ENCODE peak calls at places on chromosomes 4 and X, in five cellular contexts. C, K, M, P and N are unnamed samples.

GRCh38 chr4:112225157-112225556 is 6.4 kb upstream of the AP1AR start:
- DNase-seq in C (no peak), K (no peak), M (no peak), P (no peak), N (no peak)

GRCh38 chr4:78660559-78660958 is 109.0 kb downstream of the ANXA3 start:
- DNase-seq in C (no peak), K (no peak), M (no peak), P (no peak), N (no peak)

GRCh38 chrX:18828832-18829404 is 121.5 kb downstream of the PPEF1 start:
- DNase-seq in C (no peak), K (no peak), M (no peak), P (no peak), N (no peak)

GRCh38 chr4:107600993-107601392 is 119.0 kb downstream of the PAPSS1 start:
- DNase-seq in C (no peak), K (no peak), M (no peak), P (no peak), N (no peak)

GRCh38 chr4:23590431-23590830 is 299.4 kb downstream of the PPARGC1A start:
- DNase-seq in C (no peak), K (no peak), M (no peak), P (no peak), N (no peak)

GRCh38 chrX:102975016-102975415 is 37.9 kb downstream of the RAB40AL start:
- DNase-seq in C (no peak), K (no peak), M (no peak), P (no peak), N (no peak)

GRCh38 chrX:48589482-48590162 is 7.7 kb upstream of the WDR13 start:
- DNase-seq in C (no peak), K (no peak), M (no peak), P (no peak), N (no peak)

GRCh38 chrX:136477026-136477425 is 10.7 kb upstream of the BRS3 start:
- DNase-seq in C (no peak), K (no peak), M (no peak), P (no peak), N (no peak)

GRCh38 chr4:27360651-27361347 is 500.2 kb downstream of the STIM2 start:
- DNase-seq in C (no peak), K (peak), M (no peak), P (peak), N (no peak)

GRCh38 chr4:141066690-141067089 is 66.6 kb downstream of the RNF150 start:
- DNase-seq in C (no peak), K (no peak), M (no peak), P (no peak), N (no peak)

GRCh38 chrX:12973561-12974216 is 1.2 kb upstream of the TMSB4X start:
- DNase-seq in C (no peak), K (peak), M (peak), P (no peak), N (peak)

GRCh38 chrX:150587585-150588503 is 19.4 kb downstream of the MTM1 start:
- DNase-seq in C (no peak), K (no peak), M (peak), P (no peak), N (peak)

GRCh38 chrX:96455078-96455477 is 229.6 kb upstream of the DIAPH2 start:
- DNase-seq in C (no peak), K (no peak), M (no peak), P (no peak), N (no peak)

GRCh38 chr4:1058997-1059665 is 47.7 kb downstream of the FGFRL1 start:
- DNase-seq in C (no peak), K (no peak), M (no peak), P (no peak), N (no peak)

GRCh38 chr4:23885943-23886590 is 3.8 kb downstream of the PPARGC1A start:
- DNase-seq in C (no peak), K (no peak), M (no peak), P (no peak), N (no peak)

GRCh38 chrX:13732246-13733067 is 2.0 kb downstream of the TRAPPC2 start:
- DNase-seq in C (no peak), K (no peak), M (no peak), P (no peak), N (peak)

GRCh38 chrX:130114141-130114561 is 3.9 kb upstream of the ELF4 start:
- DNase-seq in C (no peak), K (no peak), M (no peak), P (no peak), N (no peak)

GRCh38 chrX:107576392-107576791 is 51.9 kb upstream of the PRPS1 start:
- DNase-seq in C (no peak), K (no peak), M (no peak), P (no peak), N (no peak)

GRCh38 chrX:22575161-22575845 is 302.6 kb downstream of the CBLL2 start:
- DNase-seq in C (no peak), K (no peak), M (no peak), P (no peak), N (no peak)

GRCh38 chrX:153585827-153586226 is 13.1 kb downstream of the CCNQ start:
- DNase-seq in C (no peak), K (no peak), M (no peak), P (no peak), N (no peak)

GRCh38 chrX:12390301-12390700 is 252.0 kb downstream of the FRMPD4 start:
- DNase-seq in C (no peak), K (no peak), M (no peak), P (no peak), N (no peak)

GRCh38 chr4:22474636-22475310 is 41.1 kb downstream of the ADGRA3 start:
- DNase-seq in C (no peak), K (no peak), M (peak), P (no peak), N (no peak)

GRCh38 chrX:46626566-46626965 is 53.0 kb downstream of the CHST7 start:
- DNase-seq in C (no peak), K (no peak), M (peak), P (no peak), N (peak)

GRCh38 chr4:41257901-41258300 is 1.2 kb downstream of the UCHL1 start:
- DNase-seq in C (no peak), K (peak), M (peak), P (no peak), N (no peak)

GRCh38 chr4:130210871-130211270 is 1114.9 kb downstream of the C4orf33 start:
- DNase-seq in C (no peak), K (no peak), M (peak), P (no peak), N (no peak)

GRCh38 chrX:35289952-35290351 is 347.4 kb downstream of the FAM47B start:
- DNase-seq in C (no peak), K (no peak), M (no peak), P (no peak), N (no peak)

DNA sequence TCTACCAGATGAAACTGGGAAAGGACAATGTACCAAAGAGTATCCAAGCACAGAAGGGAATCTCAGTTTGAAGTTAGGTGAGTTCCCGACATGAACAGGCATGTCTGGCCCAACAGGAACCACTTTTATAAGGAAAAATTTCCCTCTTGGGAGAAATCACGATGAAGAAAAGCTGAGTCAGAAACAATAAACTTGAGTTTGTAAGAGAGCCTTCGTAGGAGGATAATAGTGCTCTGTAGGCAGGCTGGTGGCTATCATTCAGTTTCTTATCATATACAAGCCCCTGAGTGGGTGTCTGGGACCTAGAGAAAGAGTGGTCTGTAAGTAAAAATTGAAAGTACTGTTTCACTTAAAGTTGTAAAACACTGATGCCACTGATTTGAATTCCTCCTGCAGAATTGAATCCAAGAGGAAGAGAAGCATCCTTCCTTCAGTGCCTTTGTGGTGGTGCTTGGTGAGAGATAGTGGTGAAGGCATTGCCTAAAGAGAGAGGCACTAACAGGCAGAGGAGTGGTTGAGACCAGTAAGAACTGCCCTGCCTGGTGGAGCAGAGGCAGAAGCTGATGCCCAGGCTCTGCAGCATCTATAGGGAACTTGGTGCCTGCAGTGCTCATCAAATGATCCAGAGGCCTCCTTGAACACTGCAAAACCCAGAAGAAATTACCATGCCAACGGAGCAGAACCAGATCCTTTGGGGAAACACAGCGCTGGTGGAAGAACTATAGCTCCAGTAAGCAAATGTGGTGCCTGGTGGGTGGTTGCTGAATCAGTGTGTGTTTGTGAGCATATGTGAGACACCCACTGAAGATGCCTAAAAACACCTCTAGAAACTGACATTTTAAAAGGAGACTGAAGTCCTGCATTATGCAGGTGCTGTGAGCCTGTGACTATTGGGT is 31.7 kb upstream of the METAP1 start:
- DNase-seq in C (no peak), K (no peak), M (no peak), P (no peak), N (no peak)
- H3K27ac ChIP-seq in C (no peak), K (no peak), M (no peak), P (no peak), N (no peak)

GRCh38 chr4:15163284-15163645 is 161.0 kb downstream of the CPEB2 start:
- DNase-seq in C (no peak), K (no peak), M (no peak), P (no peak), N (no peak)

GRCh38 chr4:15162046-15162445 is 159.8 kb downstream of the CPEB2 start:
- DNase-seq in C (no peak), K (peak), M (no peak), P (no peak), N (no peak)

GRCh38 chr4:15162465-15163283 is 160.4 kb downstream of the CPEB2 start:
- DNase-seq in C (no peak), K (no peak), M (peak), P (no peak), N (peak)

GRCh38 chr4:15159477-15160019 is 157.3 kb downstream of the CPEB2 start:
- DNase-seq in C (no peak), K (no peak), M (no peak), P (no peak), N (no peak)

DNA sequence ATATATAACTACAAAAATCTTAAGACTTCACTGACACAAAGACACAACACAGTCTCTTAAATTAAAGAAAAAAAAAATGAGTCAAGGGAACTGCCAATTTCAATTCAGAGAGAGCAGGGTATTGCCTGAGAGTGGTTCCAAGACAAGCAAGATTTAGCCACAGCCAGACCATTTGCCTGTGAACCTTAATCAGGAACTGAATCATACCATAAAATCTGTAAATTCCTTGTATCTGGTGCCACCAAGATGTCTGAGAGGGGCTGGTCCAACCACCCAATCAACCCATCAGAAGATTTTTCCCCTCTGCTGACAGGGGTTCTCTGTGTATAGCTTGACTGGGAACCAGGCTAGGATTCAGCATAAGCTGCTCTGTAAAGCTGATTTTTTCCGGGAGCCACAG is 159.2 kb downstream of the CPEB2 start:
- DNase-seq in C (no peak), K (no peak), M (no peak), P (no peak), N (no peak)
- H3K4me2 ChIP-seq in C (no peak), K (peak), M (no peak), P (no peak), N (no peak)

DNA sequence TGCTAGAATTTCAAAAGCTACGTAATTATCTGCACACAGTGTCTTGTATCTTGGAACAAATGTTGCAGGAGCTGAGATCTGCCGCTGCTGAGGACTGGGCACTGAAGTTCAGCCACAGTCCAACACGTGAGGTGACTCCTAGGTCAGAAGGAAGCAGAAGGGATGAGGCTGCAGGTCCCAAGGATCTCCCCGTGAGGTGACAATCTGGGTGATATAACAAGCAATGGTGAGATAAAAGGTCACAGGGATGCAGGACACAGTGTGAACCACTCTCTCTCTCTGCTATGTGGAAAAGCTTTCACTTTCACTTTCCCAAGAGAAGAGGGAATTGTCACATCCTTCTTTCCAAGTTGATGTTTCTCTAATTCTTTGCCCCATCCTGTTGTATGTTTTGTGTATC is 1416.0 kb upstream of the TENM3 start:
- DNase-seq in C (no peak), K (no peak), M (no peak), P (no peak), N (no peak)
- H3K4me3 ChIP-seq in C (no peak), K (no peak), M (no peak), P (no peak), N (peak)

GRCh38 chrX:2696698-2697215 is 5.7 kb downstream of the CD99 start:
- DNase-seq in C (peak), K (no peak), M (peak), P (no peak), N (peak)

GRCh38 chrX:2698604-2699003 is 7.5 kb downstream of the CD99 start:
- DNase-seq in C (no peak), K (no peak), M (no peak), P (no peak), N (no peak)

GRCh38 chrX:2694868-2695267 is 3.8 kb downstream of the CD99 start:
- DNase-seq in C (no peak), K (no peak), M (peak), P (no peak), N (no peak)

GRCh38 chrX:2697741-2698294 is 6.7 kb downstream of the CD99 start:
- DNase-seq in C (peak), K (no peak), M (peak), P (no peak), N (peak)

DNA sequence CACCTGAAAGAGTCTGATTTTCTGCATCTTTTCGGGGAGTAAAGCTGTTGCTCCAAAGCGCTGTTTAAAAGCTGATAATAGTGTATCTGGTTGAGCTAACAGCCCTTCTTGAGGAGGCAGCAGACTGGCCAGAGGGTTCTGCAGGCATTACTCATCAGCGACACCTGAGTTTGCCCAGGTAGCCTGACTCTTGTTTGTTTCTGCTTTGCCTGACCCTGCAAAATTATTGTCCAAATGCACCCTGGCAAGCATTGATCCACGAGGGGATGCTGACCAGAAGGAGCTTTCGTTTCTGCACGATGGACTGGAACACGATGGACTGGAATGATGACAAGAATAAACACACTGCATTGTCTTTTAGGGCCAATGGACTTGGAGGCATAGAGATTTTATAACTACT is 6.2 kb downstream of the CD99 start:
- DNase-seq in C (no peak), K (no peak), M (no peak), P (no peak), N (no peak)
- H3K27ac ChIP-seq in C (peak), K (no peak), M (peak), P (no peak), N (no peak)

GRCh38 chrX:9390121-9390520 is 74.7 kb upstream of the TBL1X start:
- DNase-seq in C (no peak), K (no peak), M (no peak), P (no peak), N (no peak)
- H3K4me2 ChIP-seq in C (no peak), K (no peak), M (no peak), P (no peak), N (no peak)

GRCh38 chr4:88018471-88018870 is 11.0 kb downstream of the PKD2 start:
- DNase-seq in C (no peak), K (no peak), M (no peak), P (no peak), N (no peak)
- H3K4me3 ChIP-seq in C (no peak), K (no peak), M (no peak), P (no peak), N (no peak)